ENCODE peak calls at places on chromosomes 11 and 22, in nine cellular contexts. P, T, E, H, Z, V, K, C and L are unnamed samples.

GRCh38 chr11:36594316-36594989 is at the start of gene IFTAP:
- DNase-seq in P (peak), T (peak), E (peak), H (peak), Z (peak), V (no peak), K (peak), C (no peak), L (peak)

GRCh38 chr11:58775066-58775708 is 43.4 kb upstream of the GLYAT start:
- DNase-seq in P (no peak), T (no peak), E (no peak), H (no peak), Z (no peak), V (no peak), K (no peak), C (no peak), L (no peak)

GRCh38 chr11:46277623-46278386 is at the start of gene CREB3L1:
- DNase-seq in P (peak), T (no peak), E (peak), H (peak), Z (peak), V (no peak), K (peak), C (no peak), L (peak)

GRCh38 chr11:692824-693414 is 2.1 kb downstream of the DEAF1 start:
- DNase-seq in P (no peak), T (no peak), E (no peak), H (no peak), Z (no peak), V (no peak), K (no peak), C (no peak), L (peak)

GRCh38 chr22:49958462-49958921 is 2.1 kb upstream of the PIM3 start:
- DNase-seq in P (peak), T (no peak), E (no peak), H (no peak), Z (no peak), V (no peak), K (peak), C (no peak), L (peak)

GRCh38 chr22:41845380-41846267 is 12.7 kb downstream of the SREBF2 start:
- DNase-seq in P (no peak), T (no peak), E (no peak), H (peak), Z (no peak), V (no peak), K (peak), C (no peak), L (no peak)

GRCh38 chr11:132405728-132406127 is 1035.3 kb downstream of the NTM start:
- DNase-seq in P (no peak), T (no peak), E (no peak), H (no peak), Z (peak), V (no peak), K (no peak), C (no peak), L (no peak)

GRCh38 chr11:11748706-11749365 is 92.9 kb upstream of the USP47 start:
- DNase-seq in P (no peak), T (no peak), E (no peak), H (no peak), Z (no peak), V (no peak), K (no peak), C (no peak), L (no peak)

GRCh38 chr22:22113701-22114100 is 130.9 kb upstream of the VPREB1 start:
- DNase-seq in P (no peak), T (no peak), E (no peak), H (no peak), Z (no peak), V (no peak), K (no peak), C (no peak), L (no peak)

GRCh38 chr11:64241430-64242153 is 697 bp downstream of the FKBP2 start:
- DNase-seq in P (peak), T (peak), E (peak), H (peak), Z (peak), V (peak), K (peak), C (peak), L (peak)

GRCh38 chr11:8732748-8733241 is 50.2 kb downstream of the RPL27A start:
- DNase-seq in P (peak), T (no peak), E (peak), H (no peak), Z (no peak), V (peak), K (peak), C (no peak), L (peak)

GRCh38 chr22:47621253-47621652 is 858.8 kb downstream of the TBC1D22A start:
- DNase-seq in P (peak), T (no peak), E (no peak), H (no peak), Z (no peak), V (no peak), K (no peak), C (no peak), L (no peak)

GRCh38 chr22:39681038-39681861 is 110.7 kb downstream of the CACNA1I start:
- DNase-seq in P (no peak), T (no peak), E (no peak), H (no peak), Z (no peak), V (no peak), K (no peak), C (no peak), L (no peak)

GRCh38 chr11:35227551-35228341 is 88.8 kb downstream of the CD44 start:
- DNase-seq in P (no peak), T (no peak), E (no peak), H (no peak), Z (no peak), V (no peak), K (no peak), C (no peak), L (peak)

GRCh38 chr11:40338739-40339138 is 1120.7 kb downstream of the LRRC4C start:
- DNase-seq in P (no peak), T (peak), E (no peak), H (no peak), Z (no peak), V (no peak), K (no peak), C (no peak), L (no peak)

GRCh38 chr11:66321606-66322005 is 4.8 kb upstream of the CD248 start:
- DNase-seq in P (no peak), T (no peak), E (no peak), H (no peak), Z (no peak), V (no peak), K (no peak), C (no peak), L (no peak)

GRCh38 chr22:49087163-49087562 is 740.5 kb downstream of the BRD1 start:
- DNase-seq in P (peak), T (no peak), E (no peak), H (no peak), Z (no peak), V (no peak), K (no peak), C (no peak), L (no peak)

GRCh38 chr11:1812801-1813200 is 22.0 kb upstream of the SYT8 start:
- DNase-seq in P (no peak), T (no peak), E (no peak), H (no peak), Z (no peak), V (no peak), K (no peak), C (no peak), L (no peak)

GRCh38 chr11:36249271-36249670 is 40.0 kb downstream of the COMMD9 start:
- DNase-seq in P (no peak), T (no peak), E (no peak), H (no peak), Z (no peak), V (no peak), K (no peak), C (no peak), L (no peak)

GRCh38 chr22:29727248-29727551 is 7.4 kb downstream of the CABP7 start:
- DNase-seq in P (no peak), T (peak), E (peak), H (peak), Z (peak), V (no peak), K (peak), C (no peak), L (no peak)

GRCh38 chr22:48857202-48857805 is 970.4 kb downstream of the BRD1 start:
- DNase-seq in P (peak), T (no peak), E (no peak), H (no peak), Z (no peak), V (no peak), K (no peak), C (peak), L (no peak)

GRCh38 chr22:43183496-43184263 is 3.3 kb downstream of the TTLL12 start:
- DNase-seq in P (no peak), T (no peak), E (no peak), H (peak), Z (no peak), V (no peak), K (no peak), C (no peak), L (no peak)

GRCh38 chr11:45028921-45029680 is 78.4 kb upstream of the TP53I11 start:
- DNase-seq in P (no peak), T (no peak), E (no peak), H (no peak), Z (no peak), V (no peak), K (no peak), C (peak), L (no peak)

GRCh38 chr11:18726040-18726439 is at the start of gene IGSF22:
- DNase-seq in P (no peak), T (no peak), E (no peak), H (no peak), Z (peak), V (no peak), K (no peak), C (no peak), L (no peak)

GRCh38 chr11:75365711-75366181 is 14.3 kb upstream of the ARRB1 start:
- DNase-seq in P (no peak), T (peak), E (no peak), H (no peak), Z (no peak), V (no peak), K (no peak), C (no peak), L (no peak)

GRCh38 chr11:2714463-2714800 is 14.6 kb upstream of the KCNQ1OT1 start:
- DNase-seq in P (no peak), T (no peak), E (no peak), H (no peak), Z (no peak), V (no peak), K (no peak), C (no peak), L (no peak)

GRCh38 chr11:69156673-69157155 is 979 bp downstream of the SMIM38 start:
- DNase-seq in P (no peak), T (no peak), E (no peak), H (peak), Z (no peak), V (no peak), K (no peak), C (no peak), L (peak)

GRCh38 chr11:10208045-10208674 is 85.9 kb downstream of the SBF2 start:
- DNase-seq in P (no peak), T (peak), E (no peak), H (peak), Z (no peak), V (no peak), K (no peak), C (no peak), L (no peak)

GRCh38 chr11:36372101-36372767 is 76.1 kb downstream of the PRR5L start:
- DNase-seq in P (no peak), T (peak), E (no peak), H (no peak), Z (no peak), V (no peak), K (no peak), C (no peak), L (no peak)

DNA sequence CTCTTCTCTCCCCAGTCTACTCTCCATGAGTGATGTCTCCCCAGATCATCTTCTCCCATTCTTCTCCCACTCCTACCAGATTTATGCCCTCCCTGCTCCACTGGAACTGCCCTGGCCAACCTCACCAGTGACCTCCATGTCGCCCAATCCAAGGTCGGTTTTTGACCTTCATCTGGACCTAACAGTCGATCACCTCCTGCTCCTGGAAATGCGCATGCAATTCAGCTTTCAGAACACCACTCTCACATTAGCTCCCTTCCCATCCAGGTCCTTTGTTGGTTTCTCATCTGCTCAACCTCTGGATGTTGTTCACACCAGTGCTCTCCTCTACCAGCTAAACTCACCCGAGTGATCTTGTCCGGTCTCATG is 5.3 kb downstream of the RIBC2 start:
- DNase-seq in P (no peak), T (no peak), E (no peak), H (no peak), Z (no peak), V (no peak), K (no peak), C (no peak), L (no peak)
- TF ChIP-seq EP300 in P (no peak), T (no peak), E (no peak), H (no peak), Z (no peak), V (no peak), K (no peak), C (no peak), L (no peak)

GRCh38 chr22:20384171-20384570 is 9.8 kb upstream of the ZNF74 start:
- DNase-seq in P (no peak), T (no peak), E (no peak), H (no peak), Z (no peak), V (no peak), K (no peak), C (no peak), L (no peak)
- TF ChIP-seq EP300 in P (no peak), T (no peak), E (no peak), H (no peak), Z (no peak), V (no peak), K (no peak), C (no peak), L (no peak)

DNA sequence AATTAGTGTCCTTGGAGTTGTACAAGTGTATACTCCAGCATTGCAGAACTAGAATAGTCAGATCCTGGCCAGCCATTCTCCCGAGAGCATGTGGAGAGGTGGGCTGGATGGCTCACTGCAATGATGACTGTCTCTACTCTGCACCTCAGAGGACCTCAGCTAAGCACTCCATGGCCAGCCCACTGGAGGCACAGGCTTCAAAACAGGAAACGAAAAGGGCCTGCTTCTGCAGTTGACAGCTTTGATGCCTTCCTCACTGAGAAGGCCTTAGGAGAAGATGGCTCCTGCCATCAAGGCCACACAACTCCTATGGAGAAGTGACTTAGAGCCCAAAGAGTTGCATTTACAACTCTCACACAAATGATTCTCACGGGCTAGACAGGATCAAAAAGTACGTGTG is 9.1 kb downstream of the POLD4 start:
- DNase-seq in P (no peak), T (no peak), E (no peak), H (no peak), Z (no peak), V (no peak), K (no peak), C (no peak), L (no peak)
- TF ChIP-seq EP300 in P (no peak), T (no peak), E (no peak), H (no peak), Z (no peak), V (no peak), K (no peak), C (no peak), L (no peak)

GRCh38 chr11:111624602-111625001 is 22.4 kb downstream of the SIK2 start:
- DNase-seq in P (no peak), T (no peak), E (no peak), H (no peak), Z (no peak), V (no peak), K (no peak), C (no peak), L (no peak)
- TF ChIP-seq EP300 in P (no peak), T (no peak), E (no peak), H (no peak), Z (no peak), V (no peak), K (no peak), C (no peak), L (no peak)